ENCODE peak calls at places on chromosomes 2 and 18, in eight cellular contexts. J, V, I, Z, Y, P, T and Q are unnamed samples.

GRCh38 chr2:168912466-168913170 is 11.5 kb downstream of the G6PC2 start:
- DNase-seq in Y (no peak), V (no peak), I (no peak), Z (no peak), T (peak), J (peak), P (peak), Q (peak)

GRCh38 chr2:36399050-36399449 is 43.5 kb downstream of the CRIM1 start:
- DNase-seq in P (no peak), J (no peak), Y (no peak), T (no peak), Z (no peak), V (no peak), I (no peak), Q (no peak)

GRCh38 chr2:208250401-208250800 is 4.5 kb downstream of the IDH1 start:
- DNase-seq in I (no peak), P (peak), Z (no peak), T (no peak), Y (no peak), J (no peak), V (no peak), Q (peak)

GRCh38 chr18:57630002-57630758 is 8.5 kb upstream of the NARS1 start:
- DNase-seq in P (peak), Z (peak), V (peak), T (peak), J (peak), Y (peak), I (peak), Q (peak)

GRCh38 chr2:65130440-65131175 is 702 bp upstream of the RAB1A start:
- DNase-seq in Z (no peak), Y (no peak), P (no peak), V (no peak), I (no peak), J (no peak), T (no peak), Q (no peak)

GRCh38 chr18:76564636-76565237 is 69.7 kb upstream of the ZNF516 start:
- DNase-seq in J (no peak), V (no peak), Y (no peak), Z (no peak), I (no peak), T (no peak), P (peak), Q (peak)

GRCh38 chr2:199581935-199582336 is 124.2 kb upstream of the SATB2 start:
- DNase-seq in Z (no peak), J (peak), P (peak), Y (no peak), I (no peak), V (no peak), T (no peak), Q (no peak)

GRCh38 chr2:234308073-234308813 is 188.6 kb downstream of the ARL4C start:
- DNase-seq in I (no peak), J (no peak), Z (no peak), V (no peak), T (no peak), Y (no peak), P (no peak), Q (no peak)

GRCh38 chr2:118119158-118119715 is 31.0 kb downstream of the INSIG2 start:
- DNase-seq in J (no peak), Y (no peak), I (no peak), V (no peak), T (no peak), P (no peak), Z (no peak), Q (no peak)